ENCODE peak calls at places on chromosomes 7 and 10, in four cellular contexts. One of them, this sample, is unnamed.
A peak's percentile ranks its signal among the peaks of the same experiment; 100 is the strongest.

GRCh38 chr10:126913316-126913715 is 8.1 kb downstream of the DOCK1 start:
- DNase-seq in Caki2: no peak
- DNase-seq in mucosa of gallbladder: no peak
- DNase-seq in LoVo: no peak
- DNase-seq in this sample: no peak

GRCh38 chr7:141609566-141609965 is 58.4 kb downstream of the AGK start:
- DNase-seq in Caki2: no peak
- DNase-seq in mucosa of gallbladder: no peak
- DNase-seq in LoVo: no peak
- DNase-seq in this sample: no peak

GRCh38 chr7:121373177-121373576 is 22.9 kb downstream of the FAM3C start:
- DNase-seq in Caki2: no peak
- DNase-seq in mucosa of gallbladder: no peak
- DNase-seq in LoVo: no peak
- DNase-seq in this sample: no peak

GRCh38 chr7:129186749-129187260 is 1.6 kb upstream of the SMO start:
- DNase-seq in Caki2: no peak
- DNase-seq in mucosa of gallbladder: no peak
- DNase-seq in LoVo: no peak
- DNase-seq in this sample: no peak

GRCh38 chr10:22222236-22223190 is 4.7 kb upstream of the EBLN1 start:
- DNase-seq in Caki2: no peak
- DNase-seq in mucosa of gallbladder: no peak
- DNase-seq in LoVo: no peak
- DNase-seq in this sample: no peak

GRCh38 chr7:150406565-150407421 is 27.7 kb downstream of the ZNF775 start:
- DNase-seq in Caki2: peak; percentile 69
- DNase-seq in mucosa of gallbladder: peak; percentile 46
- DNase-seq in LoVo: peak; percentile 38
- DNase-seq in this sample: no peak

GRCh38 chr10:90602815-90603600 is 254.8 kb downstream of the HTR7 start:
- DNase-seq in Caki2: peak; percentile 4
- DNase-seq in mucosa of gallbladder: no peak
- DNase-seq in LoVo: no peak
- DNase-seq in this sample: no peak

GRCh38 chr10:79981356-79981672 is 32.4 kb upstream of the SFTPD start:
- DNase-seq in Caki2: no peak
- DNase-seq in mucosa of gallbladder: no peak
- DNase-seq in LoVo: no peak
- DNase-seq in this sample: no peak

GRCh38 chr7:127598318-127598717 is 4.8 kb downstream of the FSCN3 start:
- DNase-seq in Caki2: no peak
- DNase-seq in mucosa of gallbladder: no peak
- DNase-seq in LoVo: no peak
- DNase-seq in this sample: peak; percentile 60

GRCh38 chr7:51023547-51023946 is 240.9 kb upstream of the GRB10 start:
- DNase-seq in Caki2: no peak
- DNase-seq in mucosa of gallbladder: no peak
- DNase-seq in LoVo: no peak
- DNase-seq in this sample: no peak

GRCh38 chr10:63246361-63246760 is 113.2 kb downstream of the NRBF2 start:
- DNase-seq in Caki2: no peak
- DNase-seq in mucosa of gallbladder: no peak
- DNase-seq in LoVo: no peak
- DNase-seq in this sample: no peak

GRCh38 chr10:115118346-115118745 is 25.2 kb downstream of the ATRNL1 start:
- DNase-seq in Caki2: peak; percentile 40
- DNase-seq in mucosa of gallbladder: no peak
- DNase-seq in LoVo: no peak
- DNase-seq in this sample: no peak

GRCh38 chr10:80437227-80437626 is 16.9 kb upstream of the TSPAN14 start:
- DNase-seq in Caki2: no peak
- DNase-seq in mucosa of gallbladder: no peak
- DNase-seq in LoVo: no peak
- DNase-seq in this sample: no peak

GRCh38 chr7:123752534-123752933 is 3.7 kb upstream of the WASL start:
- DNase-seq in Caki2: no peak
- DNase-seq in mucosa of gallbladder: no peak
- DNase-seq in LoVo: no peak
- DNase-seq in this sample: no peak

GRCh38 chr7:116327751-116328150 is 117.4 kb downstream of the TES start:
- DNase-seq in Caki2: peak; percentile 4
- DNase-seq in mucosa of gallbladder: no peak
- DNase-seq in LoVo: no peak
- DNase-seq in this sample: peak; percentile 74

GRCh38 chr10:117653170-117653515 is 110.6 kb downstream of the EMX2 start:
- DNase-seq in Caki2: peak; percentile 78
- DNase-seq in mucosa of gallbladder: no peak
- DNase-seq in LoVo: peak; percentile 86
- DNase-seq in this sample: peak; percentile 71

GRCh38 chr10:110141185-110141584 is 66.2 kb upstream of the MXI1 start:
- DNase-seq in Caki2: no peak
- DNase-seq in mucosa of gallbladder: no peak
- DNase-seq in LoVo: no peak
- DNase-seq in this sample: no peak

GRCh38 chr7:24800667-24801066 is 43.4 kb upstream of the GSDME start:
- DNase-seq in Caki2: no peak
- DNase-seq in mucosa of gallbladder: no peak
- DNase-seq in LoVo: no peak
- DNase-seq in this sample: no peak

GRCh38 chr7:7292085-7292484 is 109.7 kb downstream of the C1GALT1 start:
- DNase-seq in Caki2: no peak
- DNase-seq in mucosa of gallbladder: no peak
- DNase-seq in LoVo: no peak
- DNase-seq in this sample: no peak

GRCh38 chr7:101733713-101734475 is 83.5 kb upstream of the CUX1 start:
- DNase-seq in Caki2: peak; percentile 51
- DNase-seq in mucosa of gallbladder: peak; percentile 28
- DNase-seq in LoVo: no peak
- DNase-seq in this sample: peak; percentile 62

GRCh38 chr7:101564778-101565211 is 64.3 kb downstream of the MYL10 start:
- DNase-seq in Caki2: peak; percentile 73
- DNase-seq in mucosa of gallbladder: no peak
- DNase-seq in LoVo: peak; percentile 59
- DNase-seq in this sample: no peak

GRCh38 chr7:93715234-93715633 is 140.7 kb upstream of the CALCR start:
- DNase-seq in Caki2: peak; percentile 37
- DNase-seq in mucosa of gallbladder: peak; percentile 21
- DNase-seq in LoVo: peak; percentile 54
- DNase-seq in this sample: peak; percentile 21

GRCh38 chr10:125482108-125482507 is 200.9 kb downstream of the TEX36 start:
- DNase-seq in Caki2: no peak
- DNase-seq in mucosa of gallbladder: no peak
- DNase-seq in LoVo: no peak
- DNase-seq in this sample: no peak

GRCh38 chr7:127908430-127909258 is 122.6 kb downstream of the LRRC4 start:
- DNase-seq in Caki2: no peak
- DNase-seq in mucosa of gallbladder: no peak
- DNase-seq in LoVo: no peak
- DNase-seq in this sample: no peak

GRCh38 chr7:48148311-48148710 is 22.9 kb upstream of the ABCA13 start:
- DNase-seq in Caki2: no peak
- DNase-seq in mucosa of gallbladder: no peak
- DNase-seq in LoVo: peak; percentile 32
- DNase-seq in this sample: no peak

GRCh38 chr7:157433628-157434027 is 96.8 kb downstream of the DNAJB6 start:
- DNase-seq in Caki2: no peak
- DNase-seq in mucosa of gallbladder: no peak
- DNase-seq in LoVo: no peak
- DNase-seq in this sample: no peak

GRCh38 chr10:2964632-2965296 is 102.6 kb upstream of the PFKP start:
- DNase-seq in Caki2: no peak
- DNase-seq in mucosa of gallbladder: no peak
- DNase-seq in LoVo: no peak
- DNase-seq in this sample: no peak

GRCh38 chr10:61001731-61002122 is 57.7 kb upstream of the RHOBTB1 start:
- DNase-seq in Caki2: no peak
- DNase-seq in mucosa of gallbladder: no peak
- DNase-seq in LoVo: no peak
- DNase-seq in this sample: no peak

GRCh38 chr7:58086461-58086860 is 636.5 kb downstream of the ZNF716 start:
- DNase-seq in Caki2: no peak
- DNase-seq in mucosa of gallbladder: no peak
- DNase-seq in LoVo: no peak
- DNase-seq in this sample: no peak

GRCh38 chr10:19638173-19638872 is 177.9 kb upstream of the PLXDC2 start:
- DNase-seq in Caki2: no peak
- DNase-seq in mucosa of gallbladder: peak; percentile 44
- DNase-seq in LoVo: peak; percentile 37
- DNase-seq in this sample: peak; percentile 90

GRCh38 chr7:127525866-127526456 is 59.4 kb downstream of the GCC1 start:
- DNase-seq in Caki2: no peak
- DNase-seq in mucosa of gallbladder: no peak
- DNase-seq in LoVo: no peak
- DNase-seq in this sample: no peak

GRCh38 chr7:77406421-77406820 is 9.7 kb downstream of the GSAP start:
- DNase-seq in Caki2: no peak
- DNase-seq in mucosa of gallbladder: no peak
- DNase-seq in LoVo: no peak
- DNase-seq in this sample: no peak

GRCh38 chr7:12588259-12588904 is 17.9 kb downstream of the SCIN start:
- DNase-seq in Caki2: no peak
- DNase-seq in mucosa of gallbladder: no peak
- DNase-seq in LoVo: no peak
- DNase-seq in this sample: peak; percentile 76

GRCh38 chr10:86363833-86364511 is 2.6 kb downstream of the GRID1 start:
- DNase-seq in Caki2: no peak
- DNase-seq in mucosa of gallbladder: no peak
- DNase-seq in LoVo: no peak
- DNase-seq in this sample: no peak

GRCh38 chr7:73519867-73520672 is 2.0 kb downstream of the BAZ1B start:
- DNase-seq in Caki2: peak; percentile 40
- DNase-seq in mucosa of gallbladder: no peak
- DNase-seq in LoVo: no peak
- DNase-seq in this sample: no peak

GRCh38 chr7:46678421-46678820 is 757.3 kb upstream of the IGFBP3 start:
- DNase-seq in Caki2: no peak
- DNase-seq in mucosa of gallbladder: no peak
- DNase-seq in LoVo: no peak
- DNase-seq in this sample: no peak

GRCh38 chr7:69746383-69746782 is 148.1 kb downstream of the AUTS2 start:
- DNase-seq in Caki2: no peak
- DNase-seq in mucosa of gallbladder: no peak
- DNase-seq in LoVo: no peak
- DNase-seq in this sample: no peak

This sample was measured in trophoblast cell.